ENCODE peak calls at places on chromosomes 3 and 15, in ten cellular contexts. I, K, D, G, N, T, W, S, F and X are unnamed samples.

GRCh38 chr15:83320404-83320803 is 35.9 kb upstream of the BNC1 start:
- DNase-seq in I (no peak), K (peak), D (no peak), G (no peak), N (no peak), T (peak), W (no peak), S (no peak), F (no peak), X (no peak)

GRCh38 chr3:160885791-160886286 is 129.8 kb downstream of the PPM1L start:
- DNase-seq in I (peak), K (peak), D (peak), G (peak), N (no peak), T (peak), W (peak), S (peak), F (peak), X (peak)

GRCh38 chr3:186057594-186057993 is 51.3 kb downstream of the ETV5 start:
- DNase-seq in I (no peak), K (peak), D (no peak), G (peak), N (no peak), T (peak), W (no peak), S (no peak), F (no peak), X (no peak)

GRCh38 chr3:177679568-177680441 is 482.5 kb upstream of the TBL1XR1 start:
- DNase-seq in I (no peak), K (peak), D (no peak), G (no peak), N (no peak), T (peak), W (peak), S (no peak), F (no peak), X (no peak)

GRCh38 chr3:159672728-159673471 is 315.7 kb upstream of the IL12A start:
- DNase-seq in I (no peak), K (no peak), D (no peak), G (peak), N (no peak), T (peak), W (no peak), S (no peak), F (no peak), X (no peak)

GRCh38 chr3:31661286-31661685 is 128.6 kb downstream of the STT3B start:
- DNase-seq in I (no peak), K (no peak), D (no peak), G (no peak), N (no peak), T (no peak), W (no peak), S (no peak), F (no peak), X (no peak)

GRCh38 chr3:189824629-189825312 is 193.6 kb downstream of the TP63 start:
- DNase-seq in I (no peak), K (peak), D (no peak), G (no peak), N (peak), T (peak), W (no peak), S (no peak), F (no peak), X (no peak)

GRCh38 chr3:88002448-88002847 is 56.4 kb downstream of the CGGBP1 start:
- DNase-seq in I (no peak), K (no peak), D (no peak), G (no peak), N (no peak), T (no peak), W (no peak), S (no peak), F (no peak), X (no peak)

GRCh38 chr3:160801386-160802118 is 45.5 kb downstream of the PPM1L start:
- DNase-seq in I (no peak), K (peak), D (no peak), G (no peak), N (no peak), T (peak), W (no peak), S (peak), F (peak), X (no peak)

GRCh38 chr3:122577409-122578028 is at the start of gene PARP15:
- DNase-seq in I (no peak), K (no peak), D (peak), G (peak), N (no peak), T (no peak), W (peak), S (peak), F (peak), X (no peak)

GRCh38 chr3:189316296-189317019 is 144.7 kb downstream of the TPRG1 start:
- DNase-seq in I (no peak), K (no peak), D (no peak), G (peak), N (no peak), T (no peak), W (no peak), S (no peak), F (peak), X (no peak)

GRCh38 chr15:67030036-67030762 is 35.2 kb upstream of the SMAD3 start:
- DNase-seq in I (no peak), K (no peak), D (no peak), G (peak), N (no peak), T (no peak), W (no peak), S (no peak), F (no peak), X (no peak)

GRCh38 chr3:134677196-134677986 is 26.6 kb upstream of the KY start:
- DNase-seq in I (no peak), K (no peak), D (no peak), G (peak), N (no peak), T (no peak), W (peak), S (peak), F (no peak), X (no peak)

GRCh38 chr3:111616417-111617105 is 21.4 kb upstream of the ZBED2 start:
- DNase-seq in I (no peak), K (peak), D (no peak), G (no peak), N (no peak), T (no peak), W (no peak), S (no peak), F (peak), X (no peak)

GRCh38 chr15:67915374-67916050 is 75.7 kb upstream of the RNU6-1 start:
- DNase-seq in I (peak), K (no peak), D (peak), G (peak), N (no peak), T (no peak), W (peak), S (peak), F (peak), X (no peak)

GRCh38 chr3:23831517-23832394 is 26.0 kb downstream of the UBE2E1 start:
- DNase-seq in I (no peak), K (no peak), D (no peak), G (no peak), N (no peak), T (no peak), W (no peak), S (no peak), F (no peak), X (no peak)

GRCh38 chr3:128155614-128156360 is 2.5 kb downstream of the EEFSEC start:
- DNase-seq in I (no peak), K (no peak), D (no peak), G (no peak), N (no peak), T (no peak), W (no peak), S (peak), F (no peak), X (no peak)

GRCh38 chr3:71395470-71395869 is 188.1 kb downstream of the FOXP1 start:
- DNase-seq in I (no peak), K (no peak), D (no peak), G (no peak), N (no peak), T (no peak), W (no peak), S (no peak), F (no peak), X (no peak)

GRCh38 chr3:197183582-197183981 is 114.8 kb downstream of the DLG1 start:
- DNase-seq in I (no peak), K (no peak), D (no peak), G (peak), N (no peak), T (no peak), W (no peak), S (no peak), F (no peak), X (no peak)

GRCh38 chr15:67063689-67064606 is 1.5 kb upstream of the SMAD3 start:
- DNase-seq in I (peak), K (no peak), D (peak), G (peak), N (no peak), T (no peak), W (peak), S (no peak), F (peak), X (peak)

GRCh38 chr15:57861039-57861638 is 154.6 kb downstream of the POLR2M start:
- DNase-seq in I (peak), K (peak), D (no peak), G (peak), N (no peak), T (peak), W (peak), S (peak), F (no peak), X (no peak)

GRCh38 chr15:62187425-62187824 is 22.3 kb upstream of the C2CD4B start:
- DNase-seq in I (no peak), K (no peak), D (no peak), G (no peak), N (no peak), T (no peak), W (no peak), S (peak), F (no peak), X (no peak)

GRCh38 chr3:176574736-176575135 is 622.5 kb downstream of the TBL1XR1 start:
- DNase-seq in I (no peak), K (peak), D (no peak), G (no peak), N (no peak), T (peak), W (no peak), S (no peak), F (no peak), X (no peak)

GRCh38 chr3:116709479-116709878 is at the start of gene TUSC7:
- DNase-seq in I (no peak), K (no peak), D (no peak), G (no peak), N (no peak), T (no peak), W (no peak), S (no peak), F (no peak), X (no peak)

GRCh38 chr15:80059786-80060489 is 462 bp downstream of the ZFAND6 start:
- DNase-seq in I (peak), K (peak), D (no peak), G (peak), N (peak), T (peak), W (peak), S (peak), F (peak), X (no peak)

GRCh38 chr3:169835533-169835932 is 22.8 kb upstream of the LRRC34 start:
- DNase-seq in I (no peak), K (no peak), D (no peak), G (no peak), N (no peak), T (no peak), W (no peak), S (no peak), F (no peak), X (no peak)

GRCh38 chr15:65044724-65045481 is at the start of gene SLC51B:
- DNase-seq in I (no peak), K (no peak), D (no peak), G (no peak), N (peak), T (no peak), W (no peak), S (peak), F (peak), X (no peak)

GRCh38 chr15:66629817-66630576 is 64.2 kb upstream of the LCTL start:
- DNase-seq in I (no peak), K (no peak), D (no peak), G (no peak), N (no peak), T (no peak), W (no peak), S (no peak), F (no peak), X (no peak)

GRCh38 chr3:52986938-52987337 is 58.9 kb downstream of the SFMBT1 start:
- DNase-seq in I (no peak), K (peak), D (no peak), G (peak), N (no peak), T (peak), W (no peak), S (no peak), F (no peak), X (no peak)

GRCh38 chr3:140521751-140522445 is 156.0 kb upstream of the TRIM42 start:
- DNase-seq in I (no peak), K (no peak), D (no peak), G (peak), N (no peak), T (no peak), W (no peak), S (no peak), F (no peak), X (no peak)

GRCh38 chr3:151673974-151674373 is 59.8 kb upstream of the AADACL2 start:
- DNase-seq in I (no peak), K (no peak), D (no peak), G (no peak), N (no peak), T (no peak), W (no peak), S (no peak), F (no peak), X (no peak)

GRCh38 chr3:135759651-135760050 is 205.9 kb upstream of the PPP2R3A start:
- DNase-seq in I (no peak), K (no peak), D (no peak), G (no peak), N (no peak), T (no peak), W (no peak), S (no peak), F (no peak), X (no peak)

GRCh38 chr3:135758961-135759360 is 206.6 kb upstream of the PPP2R3A start:
- DNase-seq in I (no peak), K (no peak), D (no peak), G (no peak), N (no peak), T (no peak), W (no peak), S (no peak), F (no peak), X (no peak)

GRCh38 chr3:135766113-135766512 is 199.4 kb upstream of the PPP2R3A start:
- DNase-seq in I (no peak), K (no peak), D (no peak), G (no peak), N (no peak), T (no peak), W (no peak), S (no peak), F (no peak), X (no peak)

GRCh38 chr3:135760581-135760980 is 204.9 kb upstream of the PPP2R3A start:
- DNase-seq in I (no peak), K (no peak), D (no peak), G (no peak), N (no peak), T (no peak), W (no peak), S (no peak), F (no peak), X (no peak)

GRCh38 chr3:135762188-135762853 is 203.2 kb upstream of the PPP2R3A start:
- DNase-seq in I (no peak), K (no peak), D (no peak), G (peak), N (no peak), T (no peak), W (no peak), S (no peak), F (no peak), X (no peak)
- TF ChIP-seq CTCF in I (no peak), K (peak), D (no peak), G (peak), N (no peak), T (no peak), W (peak), S (no peak), F (no peak), X (no peak)

DNA sequence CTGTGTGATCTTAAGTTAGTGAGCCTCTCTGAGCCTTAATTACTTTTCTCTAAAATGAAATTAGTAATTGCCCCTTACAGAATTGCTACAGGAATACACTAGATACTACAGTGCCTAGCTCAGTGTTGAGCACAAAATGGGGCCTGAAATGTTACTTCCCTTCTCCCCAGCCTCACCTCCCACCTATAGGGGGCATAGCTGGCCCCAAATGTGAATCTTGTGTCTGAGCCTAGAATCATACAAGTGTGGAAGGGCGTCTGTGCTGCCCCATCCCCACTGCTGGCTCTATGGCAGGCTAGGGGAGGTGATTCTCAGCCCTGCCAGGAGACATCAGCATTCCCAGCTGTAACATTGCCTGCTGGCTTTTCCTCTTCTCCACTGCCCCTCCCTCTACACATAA is 42.7 kb downstream of the IFT122 start:
- DNase-seq in I (no peak), K (no peak), D (no peak), G (peak), N (no peak), T (no peak), W (no peak), S (no peak), F (no peak), X (no peak)
- TF ChIP-seq CTCF in I (no peak), K (peak), D (no peak), G (peak), N (no peak), T (peak), W (peak), S (no peak), F (no peak), X (no peak)

DNA sequence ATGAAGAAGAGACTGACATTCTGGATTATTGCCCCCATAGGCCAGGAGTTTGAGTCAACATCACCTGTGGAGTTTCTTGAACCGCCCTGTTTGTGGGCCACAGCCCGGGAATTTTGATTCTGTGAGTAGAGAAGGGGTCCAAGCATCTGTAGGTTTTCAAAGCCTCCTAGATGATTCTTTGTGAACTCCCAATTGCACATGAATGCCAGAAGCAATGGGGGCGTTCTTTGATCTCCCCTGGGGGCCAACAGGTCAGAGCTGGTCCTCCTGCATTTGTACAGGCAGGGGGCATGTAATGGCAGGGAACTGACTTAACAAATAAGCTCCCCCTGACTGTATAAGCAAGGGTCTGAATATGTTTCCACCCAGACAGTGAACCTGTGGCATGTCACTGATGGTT is 260.3 kb downstream of the SLCO3A1 start:
- DNase-seq in I (no peak), K (no peak), D (no peak), G (peak), N (no peak), T (no peak), W (no peak), S (no peak), F (no peak), X (no peak)
- TF ChIP-seq CTCF in I (no peak), K (no peak), D (no peak), G (no peak), N (no peak), T (no peak), W (no peak), S (no peak), F (no peak), X (no peak)

GRCh38 chr3:26114851-26115250 is 325.0 kb downstream of the OXSM start:
- DNase-seq in I (no peak), K (no peak), D (no peak), G (no peak), N (no peak), T (no peak), W (no peak), S (no peak), F (no peak), X (no peak)

GRCh38 chr3:26118165-26118564 is 328.3 kb downstream of the OXSM start:
- DNase-seq in I (no peak), K (no peak), D (no peak), G (peak), N (no peak), T (no peak), W (no peak), S (no peak), F (no peak), X (no peak)
- TF ChIP-seq CTCF in I (no peak), K (no peak), D (no peak), G (peak), N (peak), T (no peak), W (no peak), S (no peak), F (no peak), X (no peak)

GRCh38 chr15:93614446-93615104 is 525.6 kb upstream of the RGMA start:
- DNase-seq in I (no peak), K (no peak), D (no peak), G (no peak), N (no peak), T (no peak), W (no peak), S (peak), F (no peak), X (no peak)
- TF ChIP-seq CTCF in I (no peak), K (no peak), D (no peak), G (no peak), N (no peak), T (no peak), W (no peak), S (no peak), F (no peak), X (no peak)